ENCODE peak calls at places on chromosomes 11 and 22, in eight cellular contexts. Q is CD4-positive, CD25-positive, alpha-beta regulatory T cell; S is vagina; P is astrocyte; F is tibial nerve; X is spleen; L is astrocyte of the cerebellum; Z is cardiac fibroblast. E is an unnamed sample.

GRCh38 chr11:35723493-35724284 is 61.1 kb downstream of the TRIM44 start:
- DNase-seq in Q (no peak), S (no peak), P (peak; percentile 3), F (no peak), X (no peak), L (no peak), Z (peak; percentile 33), E (no peak)

GRCh38 chr11:128610765-128611617 is 23.6 kb upstream of the ETS1 start:
- DNase-seq in Q (peak; percentile 92), S (no peak), P (no peak), F (no peak), X (peak; percentile 94), L (no peak), Z (no peak), E (no peak)

GRCh38 chr22:45876136-45877035 is 100.6 kb downstream of the WNT7B start:
- DNase-seq in Q (no peak), S (no peak), P (no peak), F (peak; percentile 7), X (peak; percentile 54), L (no peak), Z (no peak), E (peak; percentile 14)

GRCh38 chr11:122210378-122210995 is 94.5 kb upstream of the BLID start:
- DNase-seq in Q (no peak), S (no peak), P (no peak), F (no peak), X (no peak), L (no peak), Z (no peak), E (no peak)

GRCh38 chr11:67631853-67632174 is 2.1 kb upstream of the NUDT8 start:
- DNase-seq in Q (no peak), S (no peak), P (no peak), F (no peak), X (no peak), L (no peak), Z (no peak), E (no peak)

GRCh38 chr11:47296045-47296444 is 26.1 kb downstream of the MADD start:
- DNase-seq in Q (no peak), S (no peak), P (peak; percentile 7), F (no peak), X (no peak), L (no peak), Z (peak; percentile 42), E (no peak)

GRCh38 chr11:1073261-1073724 is 1.4 kb upstream of the MUC2 start:
- DNase-seq in Q (no peak), S (no peak), P (peak; percentile 25), F (peak; percentile 11), X (peak; percentile 87), L (no peak), Z (peak; percentile 76), E (no peak)

GRCh38 chr11:11363674-11364073 is 10.6 kb upstream of the CSNK2A3 start:
- DNase-seq in Q (no peak), S (no peak), P (no peak), F (no peak), X (no peak), L (no peak), Z (no peak), E (no peak)

GRCh38 chr11:128890543-128891409 is at the start of gene KCNJ5:
- DNase-seq in Q (no peak), S (no peak), P (no peak), F (no peak), X (no peak), L (no peak), Z (no peak), E (peak; percentile 38)

GRCh38 chr11:95242202-95242989 is 11.4 kb upstream of the SESN3 start:
- DNase-seq in Q (no peak), S (no peak), P (no peak), F (no peak), X (no peak), L (no peak), Z (no peak), E (no peak)

GRCh38 chr22:31089101-31090100 is 8.3 kb downstream of the SMTN start:
- DNase-seq in Q (peak; percentile 45), S (peak; percentile 80), P (no peak), F (no peak), X (peak; percentile 87), L (no peak), Z (peak; percentile 41), E (peak; percentile 75)

GRCh38 chr11:118641463-118642019 is 34.1 kb downstream of the PHLDB1 start:
- DNase-seq in Q (no peak), S (no peak), P (no peak), F (no peak), X (no peak), L (no peak), Z (no peak), E (no peak)

GRCh38 chr11:1561955-1562354 is 10.1 kb downstream of the DUSP8 start:
- DNase-seq in Q (no peak), S (no peak), P (no peak), F (no peak), X (no peak), L (no peak), Z (no peak), E (no peak)

GRCh38 chr11:70158201-70158600 is 44.9 kb upstream of the FADD start:
- DNase-seq in Q (no peak), S (no peak), P (no peak), F (no peak), X (no peak), L (no peak), Z (peak; percentile 9), E (no peak)

GRCh38 chr11:2769779-2770555 is 70.2 kb upstream of the KCNQ1OT1 start:
- DNase-seq in Q (no peak), S (peak; percentile 75), P (no peak), F (peak; percentile 4), X (peak; percentile 49), L (no peak), Z (no peak), E (peak; percentile 21)

GRCh38 chr22:27881404-27881803 is 37.7 kb downstream of the PITPNB start:
- DNase-seq in Q (no peak), S (no peak), P (no peak), F (no peak), X (no peak), L (peak; percentile 44), Z (peak; percentile 23), E (peak; percentile 63)

GRCh38 chr11:66359662-66360087 is 11.9 kb downstream of the SLC29A2 start:
- DNase-seq in Q (no peak), S (no peak), P (no peak), F (no peak), X (peak; percentile 58), L (no peak), Z (no peak), E (no peak)

GRCh38 chr11:67054851-67055523 is 1.7 kb upstream of the RHOD start:
- DNase-seq in Q (no peak), S (no peak), P (peak; percentile 75), F (no peak), X (peak; percentile 80), L (no peak), Z (peak; percentile 87), E (no peak)

GRCh38 chr11:13051257-13051656 is 42.1 kb downstream of the RASSF10 start:
- DNase-seq in Q (no peak), S (no peak), P (peak; percentile 24), F (no peak), X (no peak), L (no peak), Z (no peak), E (no peak)

GRCh38 chr22:31400023-31400397 is 606 bp downstream of the DRG1 start:
- DNase-seq in Q (no peak), S (no peak), P (peak; percentile 33), F (no peak), X (no peak), L (no peak), Z (peak; percentile 27), E (no peak)

GRCh38 chr11:19374189-19374588 is 133.4 kb upstream of the E2F8 start:
- DNase-seq in Q (no peak), S (peak; percentile 65), P (peak; percentile 82), F (no peak), X (no peak), L (no peak), Z (peak; percentile 98), E (no peak)

GRCh38 chr22:39504071-39504470 is 2.0 kb downstream of the MIEF1 start:
- DNase-seq in Q (no peak), S (no peak), P (no peak), F (no peak), X (no peak), L (no peak), Z (no peak), E (no peak)
- H3K4me3 ChIP-seq in Q (peak overlapping the region; percentile 90), S (no peak overlapping the region), P (no peak overlapping the region), F (no peak overlapping the region), X (no peak overlapping the region), L (no peak overlapping the region), Z (no peak overlapping the region), E (no peak overlapping the region)

GRCh38 chr11:92967178-92967577 is 2.3 kb upstream of the MTNR1B start:
- DNase-seq in Q (no peak), S (no peak), P (no peak), F (no peak), X (no peak), L (no peak), Z (no peak), E (no peak)

GRCh38 chr11:92969634-92970347 is at the start of gene MTNR1B:
- DNase-seq in Q (no peak), S (no peak), P (no peak), F (no peak), X (no peak), L (no peak), Z (no peak), E (no peak)

GRCh38 chr11:92965196-92965595 is 4.3 kb upstream of the MTNR1B start:
- DNase-seq in Q (no peak), S (no peak), P (no peak), F (no peak), X (no peak), L (no peak), Z (no peak), E (no peak)

GRCh38 chr11:92972248-92972647 is 2.8 kb downstream of the MTNR1B start:
- DNase-seq in Q (no peak), S (no peak), P (no peak), F (no peak), X (no peak), L (no peak), Z (no peak), E (no peak)

DNA sequence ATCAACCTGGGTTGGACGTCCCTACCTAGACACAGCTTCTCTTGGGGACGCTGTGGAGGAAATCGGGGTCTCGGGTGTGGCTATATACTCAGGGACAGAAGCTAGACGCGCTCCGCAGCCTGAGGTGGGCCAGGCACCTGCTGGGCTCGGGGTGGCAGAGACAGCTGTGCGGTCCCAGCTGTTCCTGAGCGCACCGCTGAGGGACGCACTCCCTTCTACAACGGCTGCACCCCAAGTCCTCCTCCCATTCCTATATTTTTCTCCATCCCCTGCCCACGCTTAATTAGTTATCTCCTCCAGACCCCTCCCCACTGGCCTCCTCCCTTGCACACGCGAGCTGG is 188 bp upstream of the MTNR1B start:
- DNase-seq in Q (no peak), S (no peak), P (no peak), F (no peak), X (no peak), L (no peak), Z (no peak), E (no peak)
- H3K4me3 ChIP-seq in Q (no peak overlapping the region), S (no peak overlapping the region), P (peak overlapping the region; percentile 20), F (no peak overlapping the region), X (no peak overlapping the region), L (peak overlapping the region; percentile 25), Z (no peak overlapping the region), E (peak overlapping the region; percentile 46)

GRCh38 chr22:23403152-23403719 is 176.9 kb downstream of the IGLL1 start:
- DNase-seq in Q (no peak), S (no peak), P (no peak), F (no peak), X (peak; percentile 62), L (no peak), Z (no peak), E (no peak)
- H3K4me3 ChIP-seq in Q (no peak overlapping the region), S (no peak overlapping the region), P (no peak overlapping the region), F (peak overlapping the region; percentile 53), X (no peak overlapping the region), L (no peak overlapping the region), Z (no peak overlapping the region), E (peak overlapping the region; percentile 56)

GRCh38 chr22:37855462-37855861 is 6.2 kb downstream of the EIF3L start:
- DNase-seq in Q (no peak), S (no peak), P (no peak), F (no peak), X (no peak), L (no peak), Z (no peak), E (no peak)
- H3K4me3 ChIP-seq in Q (no peak overlapping the region), S (no peak overlapping the region), P (no peak overlapping the region), F (no peak overlapping the region), X (no peak overlapping the region), L (no peak overlapping the region), Z (no peak overlapping the region), E (no peak overlapping the region)